ENCODE peak calls at places on chromosomes 16 and 17, in seven cellular contexts. One of them, this sample, is unnamed.

GRCh38 chr16:23847938-23848337 is 12.2 kb downstream of the PRKCB start:
- DNase-seq in H1: no peak
- DNase-seq in SK-N-SH: no peak
- DNase-seq in HCT116: no peak
- DNase-seq in GM12878: no peak
- DNase-seq in K562: no peak
- DNase-seq in HepG2: no peak
- DNase-seq in this sample: no peak

GRCh38 chr17:75454193-75454592 is 2.2 kb upstream of the TMEM94 start:
- DNase-seq in H1: no peak
- DNase-seq in SK-N-SH: no peak
- DNase-seq in HCT116: no peak
- DNase-seq in GM12878: peak; percentile 66
- DNase-seq in K562: no peak
- DNase-seq in HepG2: no peak
- DNase-seq in this sample: no peak

GRCh38 chr16:71230122-71230845 is at the start of gene HYDIN:
- DNase-seq in H1: peak; percentile 96
- DNase-seq in SK-N-SH: peak; percentile 91
- DNase-seq in HCT116: no peak
- DNase-seq in GM12878: no peak
- DNase-seq in K562: peak; percentile 68
- DNase-seq in HepG2: peak; percentile 15
- DNase-seq in this sample: peak; percentile 67

GRCh38 chr16:86931410-86931941 is 353.1 kb downstream of the FOXL1 start:
- DNase-seq in H1: no peak
- DNase-seq in SK-N-SH: no peak
- DNase-seq in HCT116: no peak
- DNase-seq in GM12878: no peak
- DNase-seq in K562: no peak
- DNase-seq in HepG2: no peak
- DNase-seq in this sample: no peak

GRCh38 chr16:12819126-12820117 is 15.7 kb upstream of the CPPED1 start:
- DNase-seq in H1: peak; percentile 96
- DNase-seq in SK-N-SH: peak; percentile 61
- DNase-seq in HCT116: peak; percentile 50
- DNase-seq in GM12878: peak; percentile 24
- DNase-seq in K562: peak; percentile 81
- DNase-seq in HepG2: peak; percentile 79
- DNase-seq in this sample: peak; percentile 81

GRCh38 chr16:90078594-90078895 is 1.4 kb upstream of the PRDM7 start:
- DNase-seq in H1: no peak
- DNase-seq in SK-N-SH: no peak
- DNase-seq in HCT116: no peak
- DNase-seq in GM12878: no peak
- DNase-seq in K562: no peak
- DNase-seq in HepG2: no peak
- DNase-seq in this sample: no peak

GRCh38 chr16:85579199-85579598 is 33.9 kb upstream of the GSE1 start:
- DNase-seq in H1: no peak
- DNase-seq in SK-N-SH: no peak
- DNase-seq in HCT116: no peak
- DNase-seq in GM12878: no peak
- DNase-seq in K562: no peak
- DNase-seq in HepG2: no peak
- DNase-seq in this sample: no peak

GRCh38 chr16:3004781-3005284 is 7.9 kb upstream of the CLDN9 start:
- DNase-seq in H1: no peak
- DNase-seq in SK-N-SH: peak; percentile 58
- DNase-seq in HCT116: no peak
- DNase-seq in GM12878: no peak
- DNase-seq in K562: peak; percentile 63
- DNase-seq in HepG2: peak; percentile 65
- DNase-seq in this sample: no peak

GRCh38 chr16:86821933-86822332 is 243.6 kb downstream of the FOXL1 start:
- DNase-seq in H1: no peak
- DNase-seq in SK-N-SH: no peak
- DNase-seq in HCT116: no peak
- DNase-seq in GM12878: no peak
- DNase-seq in K562: no peak
- DNase-seq in HepG2: no peak
- DNase-seq in this sample: no peak

GRCh38 chr17:511833-512251 is 159.2 kb upstream of the RPH3AL start:
- DNase-seq in H1: no peak
- DNase-seq in SK-N-SH: no peak
- DNase-seq in HCT116: no peak
- DNase-seq in GM12878: no peak
- DNase-seq in K562: no peak
- DNase-seq in HepG2: no peak
- DNase-seq in this sample: no peak

GRCh38 chr17:67052720-67053437 is 8.5 kb downstream of the CACNG1 start:
- DNase-seq in H1: no peak
- DNase-seq in SK-N-SH: no peak
- DNase-seq in HCT116: no peak
- DNase-seq in GM12878: no peak
- DNase-seq in K562: no peak
- DNase-seq in HepG2: no peak
- DNase-seq in this sample: no peak

GRCh38 chr16:12095275-12096161 is 119.0 kb downstream of the SNX29 start:
- DNase-seq in H1: peak; percentile 81
- DNase-seq in SK-N-SH: peak; percentile 76
- DNase-seq in HCT116: peak; percentile 22
- DNase-seq in GM12878: no peak
- DNase-seq in K562: peak; percentile 76
- DNase-seq in HepG2: peak; percentile 61
- DNase-seq in this sample: peak; percentile 30

GRCh38 chr16:80319181-80319580 is 221.6 kb upstream of the DYNLRB2 start:
- DNase-seq in H1: no peak
- DNase-seq in SK-N-SH: no peak
- DNase-seq in HCT116: no peak
- DNase-seq in GM12878: no peak
- DNase-seq in K562: no peak
- DNase-seq in HepG2: no peak
- DNase-seq in this sample: no peak

GRCh38 chr16:11250091-11250785 is 5.8 kb downstream of the SOCS1 start:
- DNase-seq in H1: peak; percentile 72
- DNase-seq in SK-N-SH: no peak
- DNase-seq in HCT116: no peak
- DNase-seq in GM12878: no peak
- DNase-seq in K562: no peak
- DNase-seq in HepG2: no peak
- DNase-seq in this sample: no peak

DNA sequence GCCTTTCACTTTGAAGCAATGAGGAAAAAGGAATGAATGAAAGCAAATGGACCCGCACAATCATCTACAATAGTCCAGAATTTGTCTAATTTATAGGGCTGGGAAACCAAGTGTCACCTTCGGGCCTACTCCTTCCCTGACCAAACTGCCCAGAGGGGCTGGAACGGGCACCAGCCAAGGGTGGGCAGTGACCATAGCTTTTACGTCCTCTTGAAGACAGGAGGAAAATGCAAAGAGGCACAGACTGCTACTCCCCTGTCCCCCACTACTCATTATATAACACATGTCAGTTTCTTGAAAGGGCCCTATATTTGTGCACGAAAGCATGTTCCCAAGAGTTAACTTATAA is 122.3 kb downstream of the ZFHX3 start:
- DNase-seq in H1: no peak
- DNase-seq in SK-N-SH: no peak
- DNase-seq in HCT116: no peak
- DNase-seq in GM12878: no peak
- DNase-seq in K562: no peak
- DNase-seq in HepG2: no peak
- DNase-seq in this sample: no peak
- TF ChIP-seq JUND in H1: no peak
- TF ChIP-seq JUND in SK-N-SH: no peak
- TF ChIP-seq JUND in HCT116: no peak
- TF ChIP-seq JUND in GM12878: no peak
- TF ChIP-seq JUND in K562: no peak
- TF ChIP-seq JUND in HepG2: no peak
- TF ChIP-seq JUND in this sample: no peak

GRCh38 chr16:22815863-22816262 is 1.9 kb downstream of the HS3ST2 start:
- DNase-seq in H1: no peak
- DNase-seq in SK-N-SH: no peak
- DNase-seq in HCT116: no peak
- DNase-seq in GM12878: no peak
- DNase-seq in K562: no peak
- DNase-seq in HepG2: no peak
- DNase-seq in this sample: no peak

GRCh38 chr16:22816475-22816874 is 2.5 kb downstream of the HS3ST2 start:
- DNase-seq in H1: no peak
- DNase-seq in SK-N-SH: no peak
- DNase-seq in HCT116: no peak
- DNase-seq in GM12878: no peak
- DNase-seq in K562: no peak
- DNase-seq in HepG2: no peak
- DNase-seq in this sample: no peak

GRCh38 chr16:22814330-22815105 is 556 bp downstream of the HS3ST2 start:
- DNase-seq in H1: peak; percentile 81
- DNase-seq in SK-N-SH: peak; percentile 56
- DNase-seq in HCT116: no peak
- DNase-seq in GM12878: no peak
- DNase-seq in K562: no peak
- DNase-seq in HepG2: no peak
- DNase-seq in this sample: no peak

GRCh38 chr16:22813223-22813945 is 578 bp upstream of the HS3ST2 start:
- DNase-seq in H1: peak; percentile 97
- DNase-seq in SK-N-SH: peak; percentile 84
- DNase-seq in HCT116: no peak
- DNase-seq in GM12878: no peak
- DNase-seq in K562: peak; percentile 33
- DNase-seq in HepG2: peak; percentile 28
- DNase-seq in this sample: no peak

DNA sequence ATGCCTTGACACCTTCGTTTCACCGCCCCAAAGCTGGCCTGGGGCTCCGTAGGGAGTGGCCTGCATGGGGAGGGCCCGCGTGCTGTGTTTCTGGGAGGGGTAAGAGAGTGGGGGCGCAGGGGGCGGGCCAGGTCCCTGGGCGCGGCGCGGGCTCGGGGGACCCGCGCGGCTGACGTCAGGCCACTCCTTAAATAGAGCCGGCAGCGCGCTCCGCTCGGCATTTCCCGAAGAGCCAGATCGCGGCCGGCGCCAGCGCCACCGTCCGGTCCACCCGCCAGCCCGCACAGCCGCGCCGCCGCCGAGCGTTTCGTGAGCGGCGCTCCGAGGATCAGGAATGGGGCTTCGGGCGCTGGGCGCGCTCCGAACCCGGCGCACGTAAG is at the start of gene HS3ST2:
- DNase-seq in H1: peak; percentile 83
- DNase-seq in SK-N-SH: peak; percentile 90
- DNase-seq in HCT116: no peak
- DNase-seq in GM12878: no peak
- DNase-seq in K562: no peak
- DNase-seq in HepG2: no peak
- DNase-seq in this sample: no peak
- TF ChIP-seq JUND in H1: no peak
- TF ChIP-seq JUND in SK-N-SH: no peak
- TF ChIP-seq JUND in HCT116: no peak
- TF ChIP-seq JUND in GM12878: no peak
- TF ChIP-seq JUND in K562: no peak
- TF ChIP-seq JUND in HepG2: no peak
- TF ChIP-seq JUND in this sample: no peak

DNA sequence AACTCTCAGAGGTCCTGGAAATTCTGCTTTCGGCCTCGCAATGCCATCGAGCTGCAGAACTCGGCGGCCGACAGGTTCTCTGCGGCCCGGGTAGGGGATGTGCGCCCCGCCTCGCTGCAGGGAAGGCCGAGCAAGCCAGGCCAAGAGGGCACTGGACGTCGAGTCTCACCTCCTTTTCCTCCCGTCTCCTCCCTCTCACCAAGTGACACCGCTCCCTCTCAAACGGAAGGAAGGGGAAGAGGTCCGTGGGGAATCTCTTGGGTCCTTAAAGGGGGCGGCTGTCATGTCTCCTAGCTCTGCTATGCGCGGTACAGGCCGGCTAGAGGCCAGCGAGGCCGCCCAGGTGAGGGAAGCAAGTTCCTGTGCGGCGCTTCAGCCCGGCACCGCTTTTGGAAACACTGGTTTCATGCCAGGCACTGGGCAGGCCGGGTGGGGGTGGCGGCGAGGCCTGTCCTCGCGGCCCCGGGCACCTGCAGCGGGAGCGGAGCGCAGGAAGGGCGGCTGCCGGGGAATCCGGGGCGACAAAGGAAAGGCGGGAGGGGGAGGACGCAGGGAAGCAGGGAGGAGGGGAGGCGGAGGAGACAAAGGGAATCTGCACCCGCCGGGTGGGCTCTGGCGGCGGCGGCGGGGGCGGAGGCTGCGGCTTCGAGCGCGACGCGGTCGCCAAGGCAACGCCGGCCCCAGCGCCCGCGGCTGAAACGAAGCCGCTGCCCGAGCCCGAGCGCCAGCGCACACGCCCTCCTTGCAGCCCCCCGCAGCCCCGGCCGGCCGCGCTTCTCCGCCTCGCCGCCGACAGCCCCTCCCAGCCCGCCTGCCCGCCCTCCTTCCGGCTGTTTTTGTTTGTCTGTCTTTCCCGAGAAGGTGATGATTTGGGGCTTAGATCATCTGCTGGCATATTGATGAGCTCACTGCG is 32.3 kb downstream of the CDK5R1 start:
- DNase-seq in H1: peak; percentile 84
- DNase-seq in SK-N-SH: peak; percentile 93
- DNase-seq in HCT116: no peak
- DNase-seq in GM12878: no peak
- DNase-seq in K562: no peak
- DNase-seq in HepG2: no peak
- DNase-seq in this sample: peak; percentile 72
- TF ChIP-seq JUND in H1: no peak
- TF ChIP-seq JUND in SK-N-SH: no peak
- TF ChIP-seq JUND in HCT116: no peak
- TF ChIP-seq JUND in GM12878: no peak
- TF ChIP-seq JUND in K562: no peak
- TF ChIP-seq JUND in HepG2: no peak
- TF ChIP-seq JUND in this sample: no peak

DNA sequence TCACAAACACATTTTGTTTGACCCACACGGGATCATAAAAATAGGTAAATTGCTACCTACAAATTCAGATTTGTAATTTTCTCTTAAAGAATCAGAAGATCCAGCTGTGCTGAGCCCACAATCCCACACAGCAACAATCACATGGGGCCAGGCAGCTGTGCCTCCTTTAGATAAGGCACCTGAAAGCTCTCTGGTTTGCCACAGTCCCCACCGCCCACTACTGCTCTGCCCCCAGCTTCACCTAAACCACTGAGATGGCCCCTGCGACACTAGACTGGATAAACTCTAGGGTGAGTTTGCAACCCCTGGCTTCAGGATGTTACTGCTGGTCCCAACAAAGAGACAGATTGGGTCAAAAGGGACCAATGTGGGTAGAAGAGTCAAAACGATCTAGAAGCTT is 96.8 kb downstream of the GSG1L start:
- DNase-seq in H1: no peak
- DNase-seq in SK-N-SH: no peak
- DNase-seq in HCT116: no peak
- DNase-seq in GM12878: no peak
- DNase-seq in K562: no peak
- DNase-seq in HepG2: no peak
- DNase-seq in this sample: no peak
- TF ChIP-seq JUND in H1: no peak
- TF ChIP-seq JUND in SK-N-SH: no peak
- TF ChIP-seq JUND in HCT116: no peak
- TF ChIP-seq JUND in GM12878: no peak
- TF ChIP-seq JUND in K562: no peak
- TF ChIP-seq JUND in HepG2: no peak
- TF ChIP-seq JUND in this sample: no peak

GRCh38 chr17:7839890-7840260 is 5.9 kb downstream of the KDM6B start:
- DNase-seq in H1: no peak
- DNase-seq in SK-N-SH: no peak
- DNase-seq in HCT116: no peak
- DNase-seq in GM12878: no peak
- DNase-seq in K562: no peak
- DNase-seq in HepG2: peak; percentile 28
- DNase-seq in this sample: peak; percentile 52
- TF ChIP-seq JUND in H1: peak; percentile 37
- TF ChIP-seq JUND in SK-N-SH: no peak
- TF ChIP-seq JUND in HCT116: no peak
- TF ChIP-seq JUND in GM12878: peak; percentile 92
- TF ChIP-seq JUND in K562: peak; percentile 64
- TF ChIP-seq JUND in HepG2: no peak
- TF ChIP-seq JUND in this sample: no peak

This sample was measured in T47D.